ENCODE peak calls at places on chromosomes 13 and 19, in seven cellular contexts. One of them, this sample, is unnamed.

GRCh38 chr13:50375792-50376191 is 360.5 kb downstream of the KCNRG start:
- DNase-seq in H9: no peak
- DNase-seq in IMR-90: peak
- DNase-seq in mesenchymal stem cell: peak
- DNase-seq in neuronal stem cell: no peak
- DNase-seq in H1: no peak
- DNase-seq in mesendoderm: no peak
- DNase-seq in this sample: no peak

GRCh38 chr13:51396352-51396751 is 56.5 kb downstream of the INTS6 start:
- DNase-seq in H9: no peak
- DNase-seq in IMR-90: peak
- DNase-seq in mesenchymal stem cell: peak
- DNase-seq in neuronal stem cell: no peak
- DNase-seq in H1: no peak
- DNase-seq in mesendoderm: no peak
- DNase-seq in this sample: no peak

GRCh38 chr13:95355491-95355890 is 54.2 kb upstream of the ABCC4 start:
- DNase-seq in H9: no peak
- DNase-seq in IMR-90: peak
- DNase-seq in mesenchymal stem cell: peak
- DNase-seq in neuronal stem cell: no peak
- DNase-seq in H1: no peak
- DNase-seq in mesendoderm: no peak
- DNase-seq in this sample: no peak

GRCh38 chr19:6481541-6482342 is at the start of gene DENND1C:
- DNase-seq in H9: peak
- DNase-seq in IMR-90: no peak
- DNase-seq in mesenchymal stem cell: no peak
- DNase-seq in neuronal stem cell: no peak
- DNase-seq in H1: peak
- DNase-seq in mesendoderm: peak
- DNase-seq in this sample: peak

GRCh38 chr13:26041476-26041875 is 10.3 kb downstream of the SHISA2 start:
- DNase-seq in H9: no peak
- DNase-seq in IMR-90: no peak
- DNase-seq in mesenchymal stem cell: no peak
- DNase-seq in neuronal stem cell: no peak
- DNase-seq in H1: peak
- DNase-seq in mesendoderm: no peak
- DNase-seq in this sample: no peak

GRCh38 chr13:91017031-91017668 is 330.3 kb upstream of the MIR17HG start:
- DNase-seq in H9: peak
- DNase-seq in IMR-90: peak
- DNase-seq in mesenchymal stem cell: peak
- DNase-seq in neuronal stem cell: peak
- DNase-seq in H1: peak
- DNase-seq in mesendoderm: peak
- DNase-seq in this sample: peak

GRCh38 chr19:47231215-47232054 is 436 bp upstream of the BBC3 start:
- DNase-seq in H9: peak
- DNase-seq in IMR-90: peak
- DNase-seq in mesenchymal stem cell: peak
- DNase-seq in neuronal stem cell: peak
- DNase-seq in H1: peak
- DNase-seq in mesendoderm: peak
- DNase-seq in this sample: peak

GRCh38 chr13:41411536-41411935 is 45.8 kb upstream of the RGCC start:
- DNase-seq in H9: peak
- DNase-seq in IMR-90: peak
- DNase-seq in mesenchymal stem cell: peak
- DNase-seq in neuronal stem cell: peak
- DNase-seq in H1: no peak
- DNase-seq in mesendoderm: peak
- DNase-seq in this sample: peak

GRCh38 chr19:38142176-38143035 is 81.6 kb downstream of the DPF1 start:
- DNase-seq in H9: peak
- DNase-seq in IMR-90: peak
- DNase-seq in mesenchymal stem cell: peak
- DNase-seq in neuronal stem cell: peak
- DNase-seq in H1: peak
- DNase-seq in mesendoderm: peak
- DNase-seq in this sample: peak
- H4K8ac ChIP-seq in H9: no peak
- H4K8ac ChIP-seq in IMR-90: no peak
- H4K8ac ChIP-seq in mesenchymal stem cell: no peak
- H4K8ac ChIP-seq in neuronal stem cell: no peak
- H4K8ac ChIP-seq in H1: no peak
- H4K8ac ChIP-seq in mesendoderm: no peak
- H4K8ac ChIP-seq in this sample: no peak

GRCh38 chr19:44202974-44203373 is 9.4 kb upstream of the ZNF227 start:
- DNase-seq in H9: no peak
- DNase-seq in IMR-90: no peak
- DNase-seq in mesenchymal stem cell: no peak
- DNase-seq in neuronal stem cell: no peak
- DNase-seq in H1: no peak
- DNase-seq in mesendoderm: no peak
- DNase-seq in this sample: no peak
- H4K8ac ChIP-seq in H9: no peak
- H4K8ac ChIP-seq in IMR-90: no peak
- H4K8ac ChIP-seq in mesenchymal stem cell: no peak
- H4K8ac ChIP-seq in neuronal stem cell: no peak
- H4K8ac ChIP-seq in H1: no peak
- H4K8ac ChIP-seq in mesendoderm: no peak
- H4K8ac ChIP-seq in this sample: no peak

GRCh38 chr19:15527705-15528104 is 19.4 kb downstream of the CYP4F22 start:
- DNase-seq in H9: no peak
- DNase-seq in IMR-90: no peak
- DNase-seq in mesenchymal stem cell: no peak
- DNase-seq in neuronal stem cell: no peak
- DNase-seq in H1: no peak
- DNase-seq in mesendoderm: no peak
- DNase-seq in this sample: no peak

GRCh38 chr19:15532779-15533521 is 24.6 kb downstream of the CYP4F22 start:
- DNase-seq in H9: no peak
- DNase-seq in IMR-90: no peak
- DNase-seq in mesenchymal stem cell: no peak
- DNase-seq in neuronal stem cell: no peak
- DNase-seq in H1: no peak
- DNase-seq in mesendoderm: no peak
- DNase-seq in this sample: peak

GRCh38 chr19:15526408-15526807 is 18.1 kb downstream of the CYP4F22 start:
- DNase-seq in H9: no peak
- DNase-seq in IMR-90: no peak
- DNase-seq in mesenchymal stem cell: no peak
- DNase-seq in neuronal stem cell: no peak
- DNase-seq in H1: no peak
- DNase-seq in mesendoderm: no peak
- DNase-seq in this sample: no peak

GRCh38 chr19:15525291-15525690 is 17.0 kb downstream of the CYP4F22 start:
- DNase-seq in H9: no peak
- DNase-seq in IMR-90: no peak
- DNase-seq in mesenchymal stem cell: no peak
- DNase-seq in neuronal stem cell: no peak
- DNase-seq in H1: no peak
- DNase-seq in mesendoderm: no peak
- DNase-seq in this sample: no peak

DNA sequence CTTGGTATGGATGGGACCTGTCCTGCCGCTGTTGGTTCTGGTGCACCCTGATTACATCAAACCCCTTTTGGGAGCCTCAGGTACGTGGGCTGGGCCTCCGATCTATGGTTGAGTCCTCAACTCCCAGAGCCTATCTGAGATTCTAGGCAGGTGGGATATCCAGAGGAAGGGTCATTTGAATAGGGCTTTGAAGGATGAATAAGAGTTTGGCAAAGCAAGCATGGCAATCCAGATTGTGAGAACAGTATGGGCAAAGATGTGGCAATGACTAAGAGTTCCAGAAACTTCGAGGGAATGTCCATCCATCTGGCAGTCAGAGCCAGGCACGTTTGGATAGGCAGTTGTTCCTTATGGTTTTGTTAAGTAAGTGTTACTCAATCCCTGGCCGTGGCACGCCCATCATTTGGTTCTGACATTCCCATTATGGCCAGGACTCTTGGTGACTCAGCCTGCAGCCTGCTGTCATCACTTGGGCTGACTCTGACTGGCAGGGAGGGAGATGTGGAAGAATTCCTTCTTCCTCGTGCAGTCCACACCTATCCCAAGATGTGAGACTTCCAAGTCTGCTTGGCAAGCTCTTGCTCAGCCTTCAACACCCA is 21.5 kb downstream of the CYP4F22 start:
- DNase-seq in H9: no peak
- DNase-seq in IMR-90: no peak
- DNase-seq in mesenchymal stem cell: no peak
- DNase-seq in neuronal stem cell: no peak
- DNase-seq in H1: no peak
- DNase-seq in mesendoderm: no peak
- DNase-seq in this sample: peak
- H4K8ac ChIP-seq in H9: no peak
- H4K8ac ChIP-seq in IMR-90: no peak
- H4K8ac ChIP-seq in mesenchymal stem cell: no peak
- H4K8ac ChIP-seq in neuronal stem cell: no peak
- H4K8ac ChIP-seq in H1: no peak
- H4K8ac ChIP-seq in mesendoderm: no peak
- H4K8ac ChIP-seq in this sample: no peak

DNA sequence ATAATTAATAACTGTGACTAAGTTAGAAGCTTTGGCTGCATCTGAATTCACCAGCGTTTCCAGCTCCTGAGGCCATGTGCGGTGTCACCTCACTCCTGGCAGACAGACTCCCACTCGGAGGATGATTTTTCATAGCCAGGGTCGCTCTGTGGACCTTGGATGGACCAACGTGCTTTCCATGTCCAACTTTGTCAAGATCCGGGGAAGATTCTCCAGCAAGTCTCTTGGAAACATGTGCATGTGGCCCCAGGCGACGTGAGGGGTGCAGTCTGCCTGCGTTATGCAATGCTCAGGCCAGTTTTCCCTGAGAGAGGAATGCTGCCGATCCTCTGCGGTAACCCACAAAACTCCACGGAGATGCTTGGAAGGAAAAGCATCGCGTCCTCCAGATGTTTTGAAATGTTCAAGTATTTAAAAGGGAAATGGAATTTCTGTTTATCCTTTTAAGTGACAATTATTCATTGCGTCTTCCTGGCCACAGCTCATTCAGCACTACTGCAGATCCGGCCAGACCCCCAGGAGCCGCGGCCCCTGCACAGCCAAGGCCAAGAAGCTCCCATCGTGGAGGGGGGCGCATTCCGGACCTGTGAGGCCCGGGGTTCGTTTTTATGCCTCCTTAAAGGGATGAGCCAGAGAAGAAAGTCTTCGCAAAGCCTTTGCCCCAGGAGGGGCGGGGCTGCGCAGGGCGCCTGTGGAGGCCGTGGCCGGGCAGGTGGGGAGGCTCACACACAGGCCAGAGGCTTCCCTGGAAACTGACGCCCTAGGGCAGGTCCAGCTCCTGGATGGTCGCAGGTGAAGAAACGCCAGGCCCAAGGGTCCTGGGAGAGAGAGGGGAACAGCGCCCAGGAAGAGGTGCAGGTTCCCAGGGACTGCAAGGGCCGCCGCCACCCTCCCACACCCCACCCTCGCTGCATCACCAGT is 46.0 kb downstream of the C13orf46 start:
- DNase-seq in H9: peak
- DNase-seq in IMR-90: peak
- DNase-seq in mesenchymal stem cell: peak
- DNase-seq in neuronal stem cell: no peak
- DNase-seq in H1: no peak
- DNase-seq in mesendoderm: no peak
- DNase-seq in this sample: peak
- H4K8ac ChIP-seq in H9: no peak
- H4K8ac ChIP-seq in IMR-90: peak
- H4K8ac ChIP-seq in mesenchymal stem cell: peak
- H4K8ac ChIP-seq in neuronal stem cell: no peak
- H4K8ac ChIP-seq in H1: no peak
- H4K8ac ChIP-seq in mesendoderm: no peak
- H4K8ac ChIP-seq in this sample: peak

DNA sequence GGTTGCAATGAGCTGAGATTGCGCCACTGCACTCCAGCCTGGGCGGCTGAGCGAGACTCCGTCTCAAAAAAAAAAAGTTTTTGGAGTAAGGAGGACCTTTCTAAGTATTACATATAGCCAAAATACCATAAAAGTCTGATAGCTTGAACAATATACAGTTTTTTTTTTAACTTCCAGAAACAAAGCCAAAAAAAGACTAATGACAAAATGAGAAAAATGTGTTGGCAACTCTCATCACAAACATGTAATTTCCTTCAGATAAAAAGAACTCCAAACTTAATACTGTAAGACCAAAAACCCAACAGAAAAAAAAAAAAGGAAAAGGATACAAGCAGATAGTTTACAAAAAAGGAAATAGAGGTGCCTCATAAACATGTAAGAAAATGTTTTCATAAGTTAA is 68.2 kb upstream of the MED4 start:
- DNase-seq in H9: no peak
- DNase-seq in IMR-90: no peak
- DNase-seq in mesenchymal stem cell: no peak
- DNase-seq in neuronal stem cell: no peak
- DNase-seq in H1: no peak
- DNase-seq in mesendoderm: no peak
- DNase-seq in this sample: no peak
- H4K8ac ChIP-seq in H9: no peak
- H4K8ac ChIP-seq in IMR-90: no peak
- H4K8ac ChIP-seq in mesenchymal stem cell: no peak
- H4K8ac ChIP-seq in neuronal stem cell: no peak
- H4K8ac ChIP-seq in H1: no peak
- H4K8ac ChIP-seq in mesendoderm: no peak
- H4K8ac ChIP-seq in this sample: no peak

GRCh38 chr19:31783592-31783991 is 434.4 kb upstream of the TSHZ3 start:
- DNase-seq in H9: no peak
- DNase-seq in IMR-90: no peak
- DNase-seq in mesenchymal stem cell: no peak
- DNase-seq in neuronal stem cell: no peak
- DNase-seq in H1: peak
- DNase-seq in mesendoderm: no peak
- DNase-seq in this sample: no peak

GRCh38 chr19:31784631-31785237 is 435.5 kb upstream of the TSHZ3 start:
- DNase-seq in H9: no peak
- DNase-seq in IMR-90: no peak
- DNase-seq in mesenchymal stem cell: peak
- DNase-seq in neuronal stem cell: no peak
- DNase-seq in H1: no peak
- DNase-seq in mesendoderm: no peak
- DNase-seq in this sample: no peak

GRCh38 chr19:31781542-31781941 is 432.3 kb upstream of the TSHZ3 start:
- DNase-seq in H9: no peak
- DNase-seq in IMR-90: no peak
- DNase-seq in mesenchymal stem cell: no peak
- DNase-seq in neuronal stem cell: no peak
- DNase-seq in H1: peak
- DNase-seq in mesendoderm: no peak
- DNase-seq in this sample: no peak
- H4K8ac ChIP-seq in H9: no peak
- H4K8ac ChIP-seq in IMR-90: no peak
- H4K8ac ChIP-seq in mesenchymal stem cell: no peak
- H4K8ac ChIP-seq in neuronal stem cell: no peak
- H4K8ac ChIP-seq in H1: no peak
- H4K8ac ChIP-seq in mesendoderm: no peak
- H4K8ac ChIP-seq in this sample: no peak

This sample was measured in trophoblast cell.